ENCODE peak calls at places on chromosomes 7 and 10, in four cellular contexts. I is H9, Z is mesendoderm, E is H1. N is an unnamed sample.
A peak's percentile ranks its signal among the peaks of the same experiment; 100 is the strongest.

GRCh38 chr7:24757799-24758275 is 573 bp upstream of the GSDME start:
- DNase-seq in Z (peak; percentile 26), E (no peak), I (no peak), N (peak; percentile 51)

GRCh38 chr10:19605806-19606205 is 210.4 kb upstream of the PLXDC2 start:
- DNase-seq in E (no peak), I (no peak), Z (no peak), N (no peak)

GRCh38 chr10:85926986-85927385 is 439.6 kb downstream of the GRID1 start:
- DNase-seq in E (no peak), Z (no peak), I (no peak), N (no peak)

GRCh38 chr7:134432296-134433152 is 26.4 kb downstream of the AKR1B1 start:
- DNase-seq in E (peak; percentile 73), I (peak; percentile 92), Z (peak; percentile 96), N (peak; percentile 91)

GRCh38 chr10:27884185-27884630 is 114.7 kb downstream of the ODAD2 start:
- DNase-seq in Z (no peak), E (no peak), I (no peak), N (no peak)

GRCh38 chr7:77935652-77936348 is 137.2 kb downstream of the PHTF2 start:
- DNase-seq in I (no peak), E (no peak), Z (no peak), N (no peak)

GRCh38 chr7:113087278-113087998 is 811 bp upstream of the GPR85 start:
- DNase-seq in I (no peak), E (no peak), Z (peak; percentile 76), N (peak; percentile 94)

GRCh38 chr10:18406136-18406535 is 245.3 kb downstream of the NSUN6 start:
- DNase-seq in I (peak; percentile 31), E (no peak), Z (peak; percentile 74), N (no peak)

GRCh38 chr7:75995052-75995471 is 667 bp upstream of the TMEM120A start:
- DNase-seq in I (no peak), E (no peak), Z (no peak), N (no peak)

GRCh38 chr10:61543831-61544230 is 90.7 kb upstream of the TMEM26 start:
- DNase-seq in E (no peak), I (no peak), Z (no peak), N (no peak)

GRCh38 chr7:11191574-11192220 is 218.0 kb downstream of the PHF14 start:
- DNase-seq in E (no peak), I (peak; percentile 79), Z (peak; percentile 90), N (no peak)

GRCh38 chr10:79406683-79407396 is 38.6 kb downstream of the ZCCHC24 start:
- DNase-seq in E (no peak), Z (no peak), I (no peak), N (no peak)

GRCh38 chr10:132114953-132115520 is 49.3 kb downstream of the JAKMIP3 start:
- DNase-seq in E (no peak), I (no peak), Z (no peak), N (no peak)

GRCh38 chr7:101736077-101736476 is 81.3 kb upstream of the CUX1 start:
- DNase-seq in E (no peak), I (no peak), Z (no peak), N (no peak)

GRCh38 chr7:24591152-24591551 is 17.9 kb downstream of the PALS2 start:
- DNase-seq in Z (no peak), E (no peak), I (no peak), N (no peak)

GRCh38 chr10:13219685-13220670 is 14.2 kb downstream of the UCMA start:
- DNase-seq in E (peak; percentile 46), I (peak; percentile 64), Z (peak; percentile 77), N (peak; percentile 7)

GRCh38 chr10:60594476-60595051 is 183.7 kb upstream of the CDK1 start:
- DNase-seq in E (no peak), Z (peak; percentile 74), I (no peak), N (peak; percentile 31)

GRCh38 chr10:101031796-101032636 is 982 bp downstream of the SFXN3 start:
- DNase-seq in I (peak; percentile 81), E (no peak), Z (peak; percentile 82), N (peak; percentile 63)

GRCh38 chr7:16813232-16813616 is 8.4 kb upstream of the AGR2 start:
- DNase-seq in E (no peak), I (no peak), Z (no peak), N (no peak)

GRCh38 chr7:110043514-110043913 is 1047.4 kb upstream of the LRRN3 start:
- DNase-seq in E (no peak), Z (no peak), I (no peak), N (peak; percentile 21)

GRCh38 chr10:103803941-103804340 is 51.4 kb downstream of the SH3PXD2A start:
- DNase-seq in E (no peak), I (no peak), Z (peak; percentile 92), N (no peak)

DNA sequence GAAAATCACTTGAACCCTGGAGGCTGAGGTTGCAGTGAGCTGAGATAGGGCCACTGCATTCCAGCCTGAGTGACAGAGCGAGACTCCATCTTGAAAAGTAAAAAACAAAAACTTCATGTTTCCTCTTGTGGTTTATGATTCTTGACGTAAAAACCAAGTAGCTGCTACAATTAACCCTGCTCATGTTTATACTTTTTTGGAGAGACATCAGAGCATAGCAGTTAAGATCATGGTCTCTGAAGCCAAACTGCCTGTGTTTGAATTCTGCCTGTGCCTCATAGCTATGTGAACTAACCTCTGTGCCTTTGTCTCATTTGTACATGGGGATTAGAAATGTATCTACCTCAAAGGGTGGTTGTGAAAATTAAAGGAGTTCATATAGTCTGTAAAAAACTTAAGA is 27.2 kb downstream of the SUV39H2 start:
- DNase-seq in Z (no peak), E (no peak), I (no peak), N (no peak)
- H4K5ac ChIP-seq in Z (no peak overlapping the region), E (no peak overlapping the region), I (no peak overlapping the region), N (no peak overlapping the region)

DNA sequence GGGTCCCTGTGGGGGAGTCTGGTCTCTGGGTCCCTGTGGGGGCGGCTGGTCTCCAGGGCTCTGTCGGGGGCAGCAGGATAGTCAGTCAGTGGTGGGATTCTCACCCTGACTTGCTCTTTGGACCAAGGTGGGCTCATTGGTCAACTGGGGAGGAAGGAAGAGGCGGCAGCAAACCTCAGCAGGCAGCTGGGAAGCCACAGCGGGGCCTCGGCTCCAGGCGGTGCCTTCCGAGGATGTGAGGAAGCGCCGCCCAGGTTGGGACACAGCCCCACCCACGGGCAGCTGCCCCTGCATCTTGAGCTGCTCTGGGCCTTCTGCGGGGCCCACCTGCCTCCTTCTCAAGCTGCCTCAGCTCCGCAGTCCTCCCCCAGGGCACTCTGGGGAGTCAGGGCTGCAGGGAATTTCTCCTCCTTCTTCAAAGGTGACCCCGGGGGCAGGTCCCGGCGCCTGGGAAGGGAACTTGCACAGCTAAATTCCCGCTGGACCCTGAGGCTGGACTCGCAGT is 20.4 kb upstream of the KNDC1 start:
- DNase-seq in I (peak; percentile 60), E (no peak), Z (peak; percentile 19), N (no peak)
- H4K8ac ChIP-seq in I (no peak overlapping the region), E (no peak overlapping the region), Z (no peak overlapping the region), N (no peak overlapping the region)

GRCh38 chr10:29810816-29811215 is 176.0 kb upstream of the SVIL start:
- DNase-seq in Z (no peak), I (no peak), E (no peak), N (no peak)
- H3K4ac ChIP-seq in Z (no peak overlapping the region), I (no peak overlapping the region), E (no peak overlapping the region), N (peak overlapping the region; percentile 90)

DNA sequence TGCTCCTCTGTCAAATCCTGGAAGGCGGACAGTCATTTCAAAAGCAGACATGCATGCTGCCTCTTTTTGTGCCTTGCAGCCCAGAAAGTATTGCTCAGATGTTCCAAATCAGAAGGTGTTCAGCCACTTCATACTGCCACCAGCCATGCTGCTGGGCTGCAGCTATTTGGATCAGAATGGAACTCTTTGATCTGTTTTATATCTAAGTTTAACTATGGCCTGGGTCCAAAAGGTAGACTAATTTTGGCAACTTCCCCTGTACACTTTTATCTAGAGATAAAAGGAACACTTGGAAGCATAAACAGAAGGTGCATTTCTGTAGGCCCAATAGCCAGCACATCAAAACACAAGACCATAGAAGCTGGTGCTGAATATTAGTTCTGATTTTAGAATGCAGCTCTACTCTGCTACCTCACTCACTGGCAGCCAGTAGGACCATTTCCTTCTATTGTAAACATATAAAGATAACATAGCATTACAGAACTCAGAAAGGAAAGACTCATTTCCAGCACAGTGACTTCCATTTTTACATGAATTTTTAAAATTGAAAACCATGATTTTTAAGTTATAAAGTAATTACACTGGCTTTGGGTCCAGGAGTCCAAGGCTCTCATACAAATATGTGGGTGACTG is 143.1 kb upstream of the CAV2 start:
- DNase-seq in Z (no peak), I (no peak), E (no peak), N (no peak)
- H4K5ac ChIP-seq in Z (no peak overlapping the region), I (no peak overlapping the region), E (no peak overlapping the region), N (peak overlapping the region; percentile 70)

GRCh38 chr10:70380350-70381135 is 1.9 kb downstream of the LRRC20 start:
- DNase-seq in Z (no peak), I (no peak), E (no peak), N (no peak)

GRCh38 chr10:70376436-70377378 is 5.7 kb downstream of the LRRC20 start:
- DNase-seq in Z (peak; percentile 86), E (no peak), I (no peak), N (no peak)

GRCh38 chr10:70379581-70380176 is 2.7 kb downstream of the LRRC20 start:
- DNase-seq in E (no peak), I (peak; percentile 64), Z (peak; percentile 69), N (no peak)

GRCh38 chr10:70378122-70378521 is 4.3 kb downstream of the LRRC20 start:
- DNase-seq in I (no peak), Z (peak; percentile 46), E (no peak), N (peak; percentile 95)

DNA sequence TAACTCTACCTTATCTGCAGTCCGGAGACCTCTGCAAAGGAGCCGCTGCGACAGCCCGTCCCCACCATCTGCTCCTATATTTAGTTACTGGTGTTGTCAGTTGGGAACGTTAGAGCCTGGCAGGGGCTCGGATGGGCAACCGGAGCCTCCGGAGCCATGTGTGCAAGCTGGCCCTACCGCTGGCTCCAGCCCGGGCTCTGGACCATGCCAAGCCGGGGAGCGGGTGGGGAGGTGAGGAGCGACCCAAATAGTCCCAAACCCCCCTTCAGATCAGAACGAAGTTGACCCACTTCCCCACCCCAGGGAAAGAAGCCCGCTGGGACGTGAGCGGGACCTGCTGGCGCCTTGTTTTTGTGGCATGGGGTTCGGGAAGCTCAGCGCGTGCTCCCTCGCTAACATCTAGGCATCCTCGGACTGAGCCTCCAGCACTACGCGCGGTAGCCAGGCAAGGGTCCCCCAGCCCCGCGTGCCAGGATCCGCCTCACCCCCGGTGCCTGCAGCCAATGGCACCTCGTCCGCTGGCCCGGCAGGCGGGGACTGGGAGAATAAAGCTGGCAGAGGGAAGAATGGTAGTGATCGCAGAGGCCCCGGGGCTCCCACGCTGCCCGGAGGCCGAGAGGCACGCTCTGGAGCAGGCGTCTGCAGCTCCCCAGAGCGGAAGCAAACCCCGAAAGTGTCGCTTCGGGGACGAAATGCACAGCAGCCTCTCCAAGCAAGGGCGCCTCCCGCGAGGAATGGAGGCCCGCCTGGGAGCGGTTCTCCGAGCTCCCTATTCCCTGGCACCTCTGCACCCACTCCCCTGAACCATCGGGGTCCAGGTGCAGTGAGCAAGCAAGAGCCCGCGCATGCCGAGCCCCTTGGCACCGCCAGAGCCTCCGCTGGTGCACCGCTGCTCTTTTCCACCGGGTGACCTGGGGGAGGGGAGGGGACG is 669 bp downstream of the LRRC20 start:
- DNase-seq in Z (peak; percentile 46), E (no peak), I (peak; percentile 58), N (peak; percentile 13)
- H4K8ac ChIP-seq in Z (no peak overlapping the region), E (peak overlapping the region; percentile 75), I (no peak overlapping the region), N (peak overlapping the region; percentile 64)

DNA sequence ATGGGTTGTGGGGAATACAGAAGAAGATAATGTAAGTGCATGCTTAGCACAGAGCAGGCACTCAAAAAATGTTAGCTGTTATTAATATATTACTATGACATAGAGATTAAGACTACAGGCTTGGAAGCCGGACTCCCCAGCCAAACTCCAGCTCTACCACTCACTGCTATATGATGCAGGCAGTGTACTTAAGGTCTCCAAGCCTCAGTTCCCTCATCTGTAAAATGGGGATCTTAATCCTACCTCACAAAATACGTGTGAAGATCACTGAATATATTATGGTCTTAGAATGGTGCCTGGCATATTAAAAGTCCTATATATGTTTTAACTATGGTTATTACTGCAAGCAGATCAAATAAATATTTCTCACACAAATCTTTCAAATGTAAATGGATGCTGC is 5.2 kb downstream of the PDLIM1 start:
- DNase-seq in Z (no peak), E (no peak), I (no peak), N (no peak)
- H3K4ac ChIP-seq in Z (no peak overlapping the region), E (no peak overlapping the region), I (no peak overlapping the region), N (no peak overlapping the region)

GRCh38 chr7:157694389-157694665 is 357.5 kb downstream of the DNAJB6 start:
- DNase-seq in E (no peak), I (no peak), Z (no peak), N (no peak)
- H4K5ac ChIP-seq in E (no peak overlapping the region), I (no peak overlapping the region), Z (no peak overlapping the region), N (no peak overlapping the region)